ENCODE peak calls at places on chromosomes 7 and 10, in five cellular contexts. Q, H, X, N and W are unnamed samples.

GRCh38 chr10:7409045-7409731 is 1.6 kb downstream of the SFMBT2 start:
- DNase-seq in Q (no peak), H (peak; percentile 18), N (peak; percentile 42), X (no peak), W (no peak)

GRCh38 chr7:123528265-123528664 is 6.1 kb downstream of the IQUB start:
- DNase-seq in Q (no peak), N (no peak), X (no peak), H (no peak), W (no peak)

GRCh38 chr10:90871279-90871760 is 454 bp upstream of the RPP30 start:
- DNase-seq in X (no peak), N (peak; percentile 13), H (peak; percentile 37), Q (no peak), W (peak; percentile 44)

GRCh38 chr10:59905735-59906416 is 480 bp downstream of the CCDC6 start:
- DNase-seq in H (no peak), X (no peak), Q (no peak), N (peak; percentile 29), W (no peak)

GRCh38 chr7:79512269-79512668 is 58.8 kb upstream of the MAGI2 start:
- DNase-seq in Q (no peak), H (no peak), X (no peak), N (no peak), W (no peak)

GRCh38 chr7:82723411-82723810 is 279.8 kb upstream of the CACNA2D1 start:
- DNase-seq in N (no peak), Q (no peak), X (no peak), H (no peak), W (no peak)

GRCh38 chr10:23345861-23346260 is 1.3 kb upstream of the C10orf67 start:
- DNase-seq in N (no peak), H (no peak), X (no peak), Q (no peak), W (no peak)

GRCh38 chr10:96306516-96306915 is 2.3 kb downstream of the DNTT start:
- DNase-seq in X (peak; percentile 85), N (no peak), H (peak; percentile 50), Q (no peak), W (no peak)

GRCh38 chr10:133045556-133046483 is 41.9 kb upstream of the ADGRA1 start:
- DNase-seq in Q (no peak), N (no peak), X (no peak), H (peak; percentile 63), W (no peak)

GRCh38 chr7:30062587-30062986 is 34.4 kb downstream of the PLEKHA8 start:
- DNase-seq in N (no peak), X (no peak), H (no peak), Q (peak; percentile 13), W (no peak)

GRCh38 chr10:60527676-60528075 is 138.0 kb upstream of the ANK3 start:
- DNase-seq in H (no peak), Q (no peak), X (no peak), N (no peak), W (no peak)

GRCh38 chr10:69801434-69802315 is at the start of gene COL13A1:
- DNase-seq in X (no peak), N (peak; percentile 26), Q (peak; percentile 71), H (peak; percentile 31), W (peak; percentile 95)

GRCh38 chr10:59580257-59580863 is 129.3 kb downstream of the SLC16A9 start:
- DNase-seq in N (no peak), H (no peak), X (no peak), Q (peak; percentile 32), W (no peak)

GRCh38 chr7:1403844-1404404 is 55.3 kb downstream of the MICALL2 start:
- DNase-seq in Q (no peak), N (no peak), X (no peak), H (no peak), W (peak; percentile 69)

GRCh38 chr7:102992820-102993531 is 80.2 kb downstream of the LRRC17 start:
- DNase-seq in H (peak; percentile 20), X (no peak), Q (peak; percentile 80), N (no peak), W (no peak)

GRCh38 chr7:155189600-155189989 is 108.1 kb upstream of the INSIG1 start:
- DNase-seq in X (no peak), N (no peak), Q (no peak), H (no peak), W (no peak)

GRCh38 chr7:31883761-31884164 is 186.4 kb downstream of the PDE1C start:
- DNase-seq in N (no peak), X (no peak), Q (no peak), H (no peak), W (peak; percentile 43)

GRCh38 chr7:37546677-37547076 is 98.0 kb upstream of the ELMO1 start:
- DNase-seq in H (no peak), X (no peak), N (no peak), Q (no peak), W (no peak)

GRCh38 chr7:11831727-11832495 is at the start of gene THSD7A:
- DNase-seq in X (peak; percentile 66), N (peak; percentile 14), Q (no peak), H (peak; percentile 54), W (peak; percentile 57)

GRCh38 chr10:58554316-58554715 is 41.6 kb downstream of the BICC1 start:
- DNase-seq in N (no peak), H (no peak), X (no peak), Q (no peak), W (no peak)

GRCh38 chr10:3455385-3456334 is 283.1 kb upstream of the PITRM1 start:
- DNase-seq in H (no peak), X (no peak), N (no peak), Q (no peak), W (no peak)

GRCh38 chr10:46077141-46077554 is 31.1 kb upstream of the MSMB start:
- DNase-seq in N (no peak), X (no peak), H (no peak), Q (no peak), W (no peak)

GRCh38 chr10:14665865-14666857 is 108.5 kb downstream of the FAM107B start:
- DNase-seq in H (no peak), X (no peak), Q (no peak), N (no peak), W (no peak)

GRCh38 chr7:983182-984071 is 446 bp downstream of the CYP2W1 start:
- DNase-seq in X (no peak), N (no peak), Q (no peak), H (no peak), W (no peak)

GRCh38 chr10:70063418-70064098 is 10.9 kb downstream of the MACROH2A2 start:
- DNase-seq in N (no peak), X (no peak), Q (no peak), H (no peak), W (no peak)

GRCh38 chr10:129517680-129518057 is 50.6 kb downstream of the MGMT start:
- DNase-seq in H (no peak), X (no peak), N (no peak), Q (no peak), W (no peak)

DNA sequence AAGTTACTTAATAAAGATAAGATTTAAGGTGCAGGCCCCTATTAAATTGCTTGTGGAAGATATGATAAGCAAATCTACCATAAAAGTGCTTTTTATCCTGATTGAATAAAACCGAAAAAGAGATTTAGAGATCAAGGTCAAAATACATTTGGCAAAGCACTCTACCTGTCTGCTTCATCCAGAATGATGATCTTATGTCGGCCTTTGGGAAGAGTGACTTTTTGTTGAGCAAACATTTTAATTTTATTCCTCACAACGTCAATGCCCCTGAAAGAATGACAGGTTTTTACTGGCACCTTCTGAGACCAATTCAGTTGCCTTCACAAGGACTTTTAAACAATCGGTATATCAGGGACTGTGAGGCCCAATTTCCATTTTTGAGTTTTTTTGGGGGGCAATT is 7.7 kb downstream of the RFC2 start:
- DNase-seq in X (no peak), Q (no peak), H (no peak), N (no peak), W (no peak)
- TF ChIP-seq POLR2A in X (no peak), Q (no peak), H (no peak), N (no peak), W (no peak)

GRCh38 chr10:119254355-119254754 is 47.0 kb downstream of the GRK5 start:
- DNase-seq in N (no peak), X (no peak), H (no peak), Q (no peak), W (no peak)

GRCh38 chr10:119251315-119251708 is 43.9 kb downstream of the GRK5 start:
- DNase-seq in Q (no peak), H (no peak), N (peak; percentile 47), X (peak; percentile 88), W (no peak)

GRCh38 chr10:119252470-119253151 is 45.2 kb downstream of the GRK5 start:
- DNase-seq in Q (no peak), X (no peak), H (no peak), N (no peak), W (no peak)

GRCh38 chr10:119252051-119252465 is 44.7 kb downstream of the GRK5 start:
- DNase-seq in N (peak; percentile 50), X (no peak), Q (no peak), H (no peak), W (no peak)

GRCh38 chr10:119253433-119254174 is 46.2 kb downstream of the GRK5 start:
- DNase-seq in H (peak; percentile 34), N (peak; percentile 90), X (peak; percentile 92), Q (peak; percentile 97), W (peak; percentile 83)
- TF ChIP-seq POLR2A in H (no peak), N (no peak), X (no peak), Q (no peak), W (no peak)

GRCh38 chr10:119209050-119209735 is 1.8 kb downstream of the GRK5 start:
- DNase-seq in X (peak; percentile 86), H (peak; percentile 65), N (peak; percentile 72), Q (no peak), W (peak; percentile 42)
- TF ChIP-seq POLR2A in X (no peak), H (no peak), N (peak; percentile 35), Q (no peak), W (no peak)

DNA sequence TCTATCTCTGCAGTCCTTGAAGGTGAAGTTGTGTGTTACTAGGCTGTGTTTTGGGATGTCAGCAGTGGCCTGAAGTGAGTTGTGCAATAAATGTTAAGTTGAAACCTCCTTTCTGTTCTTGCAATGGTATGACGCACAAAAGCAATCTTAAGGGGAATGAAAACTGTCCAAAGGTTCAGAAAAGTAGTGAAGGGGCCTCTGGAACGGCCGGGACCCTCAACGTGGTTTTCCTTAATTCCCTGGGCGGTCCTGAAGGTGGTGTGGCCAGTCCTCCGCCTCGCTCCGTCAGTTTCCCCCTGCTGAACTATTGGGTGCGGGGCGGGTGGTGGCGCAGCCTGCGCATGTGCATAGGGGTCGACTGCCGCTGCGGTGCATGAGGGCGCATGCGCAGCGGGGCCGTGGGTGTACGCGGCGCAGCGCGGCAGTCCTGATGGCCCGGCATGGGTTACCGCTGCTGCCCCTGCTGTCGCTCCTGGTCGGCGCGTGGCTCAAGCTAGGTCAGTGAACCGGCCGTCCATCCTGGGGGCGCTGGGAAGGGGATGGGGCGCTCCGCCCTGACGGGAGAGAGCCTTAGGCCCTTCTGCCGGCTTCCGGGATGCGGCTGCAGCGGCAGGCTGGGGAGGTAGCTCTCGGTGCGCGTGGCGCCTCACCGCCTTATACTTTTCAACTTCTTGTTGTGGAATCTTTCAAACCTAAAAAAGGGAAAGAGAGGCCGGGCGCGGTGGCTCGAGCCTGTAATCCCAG is at the start of gene SUMF2:
- DNase-seq in X (peak; percentile 94), N (peak; percentile 91), Q (peak; percentile 78), H (peak; percentile 93), W (peak; percentile 99)
- TF ChIP-seq POLR2A in X (peak; percentile 87), N (peak; percentile 93), Q (peak; percentile 82), H (peak; percentile 80), W (peak; percentile 99)

GRCh38 chr10:111455776-111456426 is 379.1 kb downstream of the ADRA2A start:
- DNase-seq in X (no peak), Q (no peak), N (no peak), H (peak; percentile 23), W (no peak)
- TF ChIP-seq POLR2A in X (no peak), Q (no peak), N (no peak), H (no peak), W (no peak)